ENCODE peak calls at places on chromosomes 12 and 14, in nine cellular contexts. J is BJ, I is AG09319, U is heart right ventricle, A is AG04450, T is PC-9, X is AG10803, N is NB4, H is IMR-90. Z is an unnamed sample.

GRCh38 chr14:102316746-102317563 is 2.6 kb upstream of the ZNF839 start:
- DNase-seq in J (peak; percentile 59), I (peak; percentile 75), U (peak; percentile 94), A (peak; percentile 74), T (peak; percentile 91), X (peak; percentile 91), N (peak; percentile 92), H (peak; percentile 91), Z (peak; percentile 98)

GRCh38 chr12:2070440-2071045 is 17.8 kb downstream of the CACNA1C start:
- DNase-seq in J (no peak), I (no peak), U (no peak), A (no peak), T (no peak), X (no peak), N (no peak), H (no peak), Z (no peak)

GRCh38 chr12:116644806-116645205 is 85.6 kb downstream of the MAP1LC3B2 start:
- DNase-seq in J (no peak), I (no peak), U (no peak), A (no peak), T (no peak), X (no peak), N (no peak), H (no peak), Z (no peak)

GRCh38 chr12:88805692-88806091 is 225.4 kb upstream of the KITLG start:
- DNase-seq in J (no peak), I (peak; percentile 4), U (no peak), A (no peak), T (no peak), X (peak; percentile 64), N (peak; percentile 27), H (no peak), Z (no peak)

GRCh38 chr12:104457746-104458644 is 1.2 kb downstream of the CHST11 start:
- DNase-seq in J (no peak), I (no peak), U (peak; percentile 31), A (no peak), T (peak; percentile 31), X (peak; percentile 5), N (peak; percentile 65), H (no peak), Z (no peak)

GRCh38 chr14:32022525-32022924 is 54.6 kb upstream of the ARHGAP5 start:
- DNase-seq in J (no peak), I (no peak), U (no peak), A (no peak), T (no peak), X (no peak), N (no peak), H (no peak), Z (no peak)

GRCh38 chr14:22449612-22449930 is 139.5 kb downstream of the DAD1 start:
- DNase-seq in J (no peak), I (no peak), U (no peak), A (no peak), T (no peak), X (no peak), N (no peak), H (no peak), Z (no peak)

GRCh38 chr12:15701212-15701611 is 88.0 kb downstream of the EPS8 start:
- DNase-seq in J (no peak), I (no peak), U (no peak), A (no peak), T (no peak), X (no peak), N (peak; percentile 55), H (peak; percentile 70), Z (peak; percentile 65)

GRCh38 chr14:28766505-28767238 is at the start of gene FOXG1:
- DNase-seq in J (no peak), I (no peak), U (no peak), A (no peak), T (no peak), X (peak; percentile 44), N (no peak), H (no peak), Z (no peak)

GRCh38 chr12:14307004-14307403 is 58.5 kb upstream of the ATF7IP start:
- DNase-seq in J (no peak), I (no peak), U (no peak), A (no peak), T (no peak), X (no peak), N (no peak), H (no peak), Z (no peak)

GRCh38 chr14:100867631-100868315 is 35.7 kb downstream of the RTL1 start:
- DNase-seq in J (no peak), I (no peak), U (no peak), A (no peak), T (no peak), X (no peak), N (no peak), H (no peak), Z (no peak)

GRCh38 chr12:49672351-49673181 is 34.6 kb downstream of the FMNL3 start:
- DNase-seq in J (no peak), I (no peak), U (no peak), A (no peak), T (no peak), X (no peak), N (no peak), H (no peak), Z (no peak)

GRCh38 chr12:30930238-30931010 is 3.9 kb downstream of the TSPAN11 start:
- DNase-seq in J (no peak), I (no peak), U (no peak), A (no peak), T (no peak), X (no peak), N (no peak), H (no peak), Z (no peak)

GRCh38 chr14:92500491-92500941 is 13.1 kb upstream of the RIN3 start:
- DNase-seq in J (no peak), I (no peak), U (peak; percentile 46), A (no peak), T (no peak), X (no peak), N (no peak), H (no peak), Z (no peak)

DNA sequence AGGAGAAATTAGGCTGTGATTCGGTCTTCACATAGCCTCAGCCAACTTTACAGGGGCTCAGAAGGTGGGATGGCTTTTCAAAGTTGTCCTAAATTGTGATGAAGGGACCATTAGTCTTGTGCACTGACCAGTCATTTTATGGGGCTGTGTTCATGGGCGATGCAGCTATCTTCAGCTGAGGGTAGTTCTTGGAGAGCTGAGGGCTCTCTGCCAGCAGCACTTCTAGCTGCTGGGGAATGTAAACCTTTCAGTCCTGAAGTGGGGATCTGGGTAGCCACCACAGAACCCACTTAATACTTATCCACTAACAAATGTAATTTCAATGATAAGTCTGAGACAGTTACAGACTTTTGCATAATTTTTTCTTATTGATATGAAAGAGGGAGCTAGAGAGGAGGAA is 270.6 kb downstream of the AEBP2 start:
- DNase-seq in J (no peak), I (no peak), U (no peak), A (no peak), T (no peak), X (no peak), N (no peak), H (peak; percentile 73), Z (no peak)
- TF ChIP-seq CTCF in J (no peak), I (no peak), U (no peak), A (no peak), T (no peak), X (no peak), N (no peak), H (no peak), Z (no peak)

GRCh38 chr14:94953541-94954260 is 183.8 kb upstream of the GSC start:
- DNase-seq in J (no peak), I (no peak), U (no peak), A (no peak), T (no peak), X (no peak), N (no peak), H (no peak), Z (no peak)

GRCh38 chr14:94946244-94946643 is 176.3 kb upstream of the GSC start:
- DNase-seq in J (no peak), I (no peak), U (no peak), A (no peak), T (no peak), X (no peak), N (no peak), H (no peak), Z (no peak)

DNA sequence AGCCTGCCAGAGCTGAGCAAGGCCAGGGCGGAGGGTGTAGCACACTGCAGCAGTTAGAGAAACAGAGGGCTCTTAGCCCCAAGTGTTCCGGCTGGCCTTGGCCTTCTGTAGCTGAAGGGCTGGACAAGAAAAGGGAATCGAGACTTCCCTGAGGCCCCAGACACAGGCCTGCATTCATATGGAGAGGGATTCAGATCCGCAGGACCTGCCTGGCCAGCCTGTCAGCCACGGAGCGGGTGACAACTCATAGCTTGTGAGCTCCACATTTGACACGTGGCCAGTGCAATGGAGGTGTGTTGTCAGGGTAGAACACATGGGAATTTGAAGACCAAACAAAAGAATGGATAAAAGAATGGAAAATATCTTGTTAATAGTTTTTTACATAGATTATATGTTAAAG is 182.2 kb upstream of the GSC start:
- DNase-seq in J (no peak), I (no peak), U (no peak), A (no peak), T (no peak), X (no peak), N (no peak), H (no peak), Z (no peak)
- TF ChIP-seq CTCF in J (no peak), I (no peak), U (no peak), A (no peak), T (no peak), X (no peak), N (no peak), H (no peak), Z (no peak)

DNA sequence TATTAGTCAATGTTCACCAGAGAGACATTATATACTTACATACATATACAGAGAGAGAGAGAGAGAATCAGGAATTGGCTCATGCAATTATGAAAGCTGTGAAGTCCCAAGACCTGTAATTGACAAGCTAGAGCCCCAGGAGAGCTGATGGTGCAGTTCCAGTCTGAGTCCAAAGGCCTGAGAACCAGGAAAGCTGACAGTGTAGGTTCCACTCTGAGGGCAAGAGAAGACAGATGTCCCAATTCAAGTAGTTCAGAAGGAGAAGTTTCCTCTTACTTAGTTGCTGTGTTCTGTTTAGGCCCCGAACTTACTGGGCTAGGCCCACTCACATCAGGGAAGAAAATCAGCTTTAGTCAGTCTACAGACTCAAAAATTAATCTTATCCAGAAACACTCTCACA is 76.4 kb upstream of the FICD start:
- DNase-seq in J (no peak), I (no peak), U (no peak), A (no peak), T (no peak), X (no peak), N (no peak), H (no peak), Z (no peak)
- TF ChIP-seq CTCF in J (no peak), I (no peak), U (no peak), A (no peak), T (no peak), X (no peak), N (no peak), H (no peak), Z (no peak)

DNA sequence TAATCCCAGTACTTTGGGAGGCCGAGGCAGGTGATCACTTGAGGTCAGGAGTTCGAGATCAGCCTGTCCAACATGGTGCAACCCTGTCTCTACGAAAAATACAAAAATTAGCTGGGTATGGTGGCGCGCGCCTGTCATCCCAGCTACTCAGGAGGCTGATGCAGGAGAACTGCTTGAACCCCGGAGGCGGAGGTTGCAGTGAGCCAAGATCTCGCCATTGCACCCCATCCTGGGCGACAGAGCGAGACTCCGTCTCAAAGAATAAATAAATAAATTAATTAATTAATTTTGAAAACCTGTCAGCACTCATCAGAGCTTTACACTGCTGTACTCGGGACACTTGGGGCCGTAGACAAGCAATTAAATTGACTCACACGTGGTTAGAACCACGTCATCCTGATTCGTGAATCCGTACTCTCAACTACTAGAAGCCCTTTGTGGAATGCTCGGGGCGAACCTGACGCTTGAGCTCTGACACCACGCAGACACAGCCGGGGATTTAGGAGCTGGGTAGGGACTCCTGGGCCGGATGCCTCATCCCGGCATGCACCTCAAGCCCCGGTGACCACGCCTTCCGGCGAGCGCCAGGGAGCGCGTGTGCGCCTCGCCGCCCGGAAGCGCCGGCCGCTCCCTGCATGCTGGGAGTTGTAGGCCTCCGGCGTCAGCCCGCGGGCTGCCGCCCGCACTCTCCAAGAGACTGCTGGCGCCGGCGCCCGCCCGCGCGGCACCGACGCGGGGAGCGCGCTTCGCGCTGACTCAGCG is at the start of gene XPOT:
- DNase-seq in J (peak; percentile 87), I (peak; percentile 94), U (peak; percentile 95), A (peak; percentile 95), T (peak; percentile 92), X (peak; percentile 98), N (peak; percentile 99), H (peak; percentile 98), Z (peak; percentile 99)
- TF ChIP-seq CTCF in J (no peak), I (no peak), U (no peak), A (no peak), T (no peak), X (no peak), N (no peak), H (no peak), Z (no peak)

Z was measured in choroid plexus epithelial cell.